ENCODE peak calls at places on chromosomes 2 and 18, in seven cellular contexts. E is thyroid gland, M is cardiac fibroblast, X is fibroblast of pulmonary artery, L is stomach, J is GM12865, U is H9. V is an unnamed sample.

GRCh38 chr18:68354176-68354575 is 360.7 kb downstream of the TMX3 start:
- DNase-seq in E (no peak), M (peak; percentile 26), X (peak; percentile 13), L (no peak), J (no peak), U (no peak), V (no peak)

GRCh38 chr2:100640329-100641114 is 77.7 kb downstream of the PDCL3 start:
- DNase-seq in E (peak; percentile 35), M (peak; percentile 12), X (peak; percentile 4), L (no peak), J (no peak), U (no peak), V (no peak)

GRCh38 chr18:62436636-62437519 is 85.9 kb upstream of the ZCCHC2 start:
- DNase-seq in E (peak; percentile 42), M (peak; percentile 92), X (peak; percentile 89), L (peak; percentile 68), J (no peak), U (no peak), V (peak; percentile 95)

GRCh38 chr2:235497096-235497495 is 3.3 kb downstream of the AGAP1 start:
- DNase-seq in E (no peak), M (no peak), X (no peak), L (no peak), J (no peak), U (no peak), V (no peak)

GRCh38 chr2:11387100-11387390 is 42.6 kb upstream of the ROCK2 start:
- DNase-seq in E (no peak), M (no peak), X (no peak), L (no peak), J (no peak), U (no peak), V (no peak)

GRCh38 chr2:197077336-197077735 is 150.8 kb upstream of the PGAP1 start:
- DNase-seq in E (no peak), M (no peak), X (no peak), L (no peak), J (no peak), U (no peak), V (no peak)

GRCh38 chr18:33924576-33924975 is 300.1 kb downstream of the NOL4 start:
- DNase-seq in E (no peak), M (no peak), X (no peak), L (no peak), J (no peak), U (no peak), V (no peak)

GRCh38 chr18:78192044-78192443 is 787.6 kb upstream of the SALL3 start:
- DNase-seq in E (peak; percentile 98), M (no peak), X (no peak), L (no peak), J (no peak), U (peak; percentile 62), V (no peak)

GRCh38 chr2:159114835-159115234 is 146.4 kb downstream of the TANC1 start:
- DNase-seq in E (no peak), M (no peak), X (no peak), L (no peak), J (no peak), U (no peak), V (no peak)

GRCh38 chr18:42611134-42611533 is 504.4 kb downstream of the RIT2 start:
- DNase-seq in E (no peak), M (no peak), X (no peak), L (no peak), J (no peak), U (no peak), V (no peak)

GRCh38 chr2:168145598-168145997 is 101.8 kb downstream of the STK39 start:
- DNase-seq in E (no peak), M (no peak), X (no peak), L (no peak), J (no peak), U (no peak), V (no peak)

GRCh38 chr2:217456016-217456415 is 546.8 kb downstream of the TNS1 start:
- DNase-seq in E (no peak), M (no peak), X (no peak), L (no peak), J (no peak), U (no peak), V (no peak)

GRCh38 chr2:37871453-37872191 is 53.5 kb upstream of the RMDN2 start:
- DNase-seq in E (no peak), M (peak; percentile 56), X (peak; percentile 44), L (no peak), J (peak; percentile 57), U (no peak), V (peak; percentile 71)

GRCh38 chr2:37866535-37866934 is 58.6 kb upstream of the RMDN2 start:
- DNase-seq in E (no peak), M (no peak), X (no peak), L (no peak), J (no peak), U (no peak), V (no peak)

GRCh38 chr2:54085069-54085468 is 30.3 kb upstream of the ACYP2 start:
- DNase-seq in E (no peak), M (no peak), X (no peak), L (no peak), J (no peak), U (no peak), V (no peak)

GRCh38 chr18:10133516-10133915 is 219.7 kb downstream of the VAPA start:
- DNase-seq in E (no peak), M (no peak), X (no peak), L (no peak), J (no peak), U (no peak), V (no peak)

GRCh38 chr2:210199186-210199765 is 26.0 kb downstream of the ACADL start:
- DNase-seq in E (no peak), M (peak; percentile 43), X (peak; percentile 59), L (no peak), J (peak; percentile 29), U (no peak), V (peak; percentile 48)

GRCh38 chr2:36413218-36413617 is 57.6 kb downstream of the CRIM1 start:
- DNase-seq in E (no peak), M (peak; percentile 80), X (peak; percentile 71), L (no peak), J (no peak), U (no peak), V (no peak)

GRCh38 chr2:199744260-199744659 is 106.7 kb downstream of the FTCDNL1 start:
- DNase-seq in E (no peak), M (no peak), X (no peak), L (no peak), J (no peak), U (no peak), V (no peak)

GRCh38 chr18:10006261-10006903 is 92.6 kb downstream of the VAPA start:
- DNase-seq in E (no peak), M (peak; percentile 70), X (peak; percentile 59), L (no peak), J (no peak), U (no peak), V (peak; percentile 27)

GRCh38 chr2:98295275-98295674 is 51.0 kb upstream of the CNGA3 start:
- DNase-seq in E (no peak), M (no peak), X (no peak), L (no peak), J (no peak), U (no peak), V (no peak)

GRCh38 chr2:173961346-173961705 is 3.8 kb downstream of the SP3 start:
- DNase-seq in E (no peak), M (no peak), X (no peak), L (no peak), J (no peak), U (no peak), V (no peak)

GRCh38 chr2:235144291-235144690 is 192.5 kb downstream of the SH3BP4 start:
- DNase-seq in E (no peak), M (no peak), X (no peak), L (no peak), J (no peak), U (peak; percentile 6), V (no peak)

GRCh38 chr2:25976884-25977741 is 5.2 kb downstream of the KIF3C start:
- DNase-seq in E (no peak), M (no peak), X (no peak), L (no peak), J (no peak), U (no peak), V (no peak)

GRCh38 chr2:107108556-107108955 is 222.6 kb upstream of the ST6GAL2 start:
- DNase-seq in E (no peak), M (peak; percentile 2), X (peak; percentile 20), L (no peak), J (no peak), U (no peak), V (no peak)

GRCh38 chr2:226860087-226860486 is 24.2 kb downstream of the RHBDD1 start:
- DNase-seq in E (no peak), M (no peak), X (no peak), L (no peak), J (no peak), U (no peak), V (no peak)

GRCh38 chr2:25323612-25324189 is 18.0 kb downstream of the DNMT3A start:
- DNase-seq in E (peak; percentile 43), M (no peak), X (no peak), L (no peak), J (no peak), U (no peak), V (no peak)

GRCh38 chr2:130967020-130967495 is 126.2 kb downstream of the FAM168B start:
- DNase-seq in E (no peak), M (no peak), X (no peak), L (no peak), J (no peak), U (no peak), V (no peak)

GRCh38 chr2:230226090-230226551 is 585 bp downstream of the SP140 start:
- DNase-seq in E (no peak), M (no peak), X (no peak), L (no peak), J (peak; percentile 83), U (no peak), V (no peak)

GRCh38 chr2:44560352-44560751 is 198.6 kb downstream of the CAMKMT start:
- DNase-seq in E (peak; percentile 7), M (no peak), X (no peak), L (peak; percentile 31), J (peak; percentile 41), U (no peak), V (peak; percentile 45)
- TF ChIP-seq CTCF in E (no peak), M (peak; percentile 23), X (peak; percentile 28), L (no peak), J (peak; percentile 25), U (peak; percentile 41), V (peak; percentile 30)

GRCh38 chr2:84882415-84882738 is 1.5 kb upstream of the TRABD2A start:
- DNase-seq in E (no peak), M (no peak), X (no peak), L (no peak), J (no peak), U (no peak), V (no peak)
- TF ChIP-seq CTCF in E (no peak), M (no peak), X (no peak), L (no peak), J (no peak), U (peak; percentile 11), V (no peak)

DNA sequence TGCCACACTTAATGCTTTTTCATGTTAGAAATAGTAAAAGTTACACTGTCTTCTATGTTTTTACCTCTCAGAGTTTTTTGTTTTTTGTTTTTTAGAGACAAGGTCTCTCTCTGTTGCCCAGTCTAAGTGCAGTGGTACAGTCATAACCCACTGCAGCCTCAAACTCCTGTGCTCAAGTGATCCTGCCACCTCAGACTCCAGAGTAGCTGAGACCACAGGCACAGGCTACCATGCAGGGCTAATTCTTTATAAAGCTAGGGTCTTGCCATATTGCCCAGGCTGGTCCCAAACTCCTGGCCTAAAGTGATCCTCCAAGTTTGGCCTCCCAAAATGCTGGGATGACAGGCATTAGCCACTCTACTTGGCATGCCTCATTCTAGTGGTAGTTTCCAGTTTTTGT is 33.1 kb downstream of the GLS start:
- DNase-seq in E (no peak), M (no peak), X (no peak), L (no peak), J (no peak), U (no peak), V (no peak)
- TF ChIP-seq CTCF in E (no peak), M (no peak), X (no peak), L (no peak), J (no peak), U (no peak), V (no peak)

GRCh38 chr2:120228503-120228902 is 5.3 kb upstream of the TMEM185B start:
- DNase-seq in E (no peak), M (peak; percentile 26), X (peak; percentile 16), L (no peak), J (peak; percentile 33), U (no peak), V (no peak)
- TF ChIP-seq CTCF in E (no peak), M (no peak), X (no peak), L (no peak), J (no peak), U (no peak), V (no peak)

V was measured in MCF 10A.